ENCODE peak calls at places on chromosome 1, in nine cellular contexts. M, R, F, L, T, B, V, X and O are unnamed samples.

GRCh38 chr1:8540971-8541370 is 223.1 kb downstream of the SLC45A1 start:
- DNase-seq in M (no peak), T (no peak), V (no peak), X (peak; percentile 50), F (no peak), R (no peak), L (no peak), B (no peak), O (no peak)

GRCh38 chr1:6259491-6260362 is 1.2 kb downstream of the GPR153 start:
- DNase-seq in M (peak; percentile 95), R (peak; percentile 89), V (peak; percentile 47), X (peak; percentile 91), T (peak; percentile 44), L (peak; percentile 52), F (no peak), B (peak; percentile 85), O (no peak)

GRCh38 chr1:113976609-113977278 is 2.5 kb upstream of the OLFML3 start:
- DNase-seq in L (peak; percentile 37), R (no peak), X (peak; percentile 10), V (no peak), M (no peak), T (peak; percentile 9), F (no peak), B (peak; percentile 57), O (no peak)

GRCh38 chr1:70948618-70949017 is 99.0 kb downstream of the PTGER3 start:
- DNase-seq in X (no peak), L (no peak), T (no peak), V (no peak), F (no peak), R (no peak), M (no peak), B (no peak), O (no peak)

GRCh38 chr1:160978510-160978927 is 23.9 kb upstream of the ITLN2 start:
- DNase-seq in F (no peak), L (no peak), V (no peak), B (no peak), R (no peak), T (no peak), X (peak; percentile 30), M (no peak), O (no peak)

GRCh38 chr1:46575778-46576177 is 24.3 kb upstream of the KNCN start:
- DNase-seq in X (no peak), R (no peak), M (no peak), F (no peak), T (no peak), B (no peak), L (no peak), V (no peak), O (no peak)

GRCh38 chr1:212457740-212458338 is 25.1 kb downstream of the NENF start:
- DNase-seq in B (peak; percentile 61), M (no peak), F (no peak), X (peak; percentile 62), V (peak; percentile 64), R (no peak), L (peak; percentile 25), T (peak; percentile 56), O (peak; percentile 28)

GRCh38 chr1:9328201-9328600 is 35.5 kb downstream of the SPSB1 start:
- DNase-seq in R (no peak), B (no peak), X (no peak), L (no peak), V (no peak), M (no peak), F (no peak), T (no peak), O (no peak)

GRCh38 chr1:152954436-152954835 is 7.4 kb downstream of the SPRR5 start:
- DNase-seq in B (no peak), M (no peak), F (no peak), V (peak; percentile 9), T (no peak), X (peak; percentile 92), R (no peak), L (no peak), O (no peak)

GRCh38 chr1:177315270-177315669 is 144.5 kb downstream of the BRINP2 start:
- DNase-seq in V (no peak), R (no peak), T (no peak), B (no peak), M (no peak), X (peak; percentile 35), F (no peak), L (no peak), O (no peak)

GRCh38 chr1:7373936-7374760 is 396.9 kb upstream of the VAMP3 start:
- DNase-seq in M (peak; percentile 42), B (peak; percentile 14), V (no peak), X (no peak), F (no peak), L (no peak), R (no peak), T (peak; percentile 16), O (no peak)

GRCh38 chr1:77126309-77126708 is 92.9 kb downstream of the PIGK start:
- DNase-seq in M (no peak), L (peak; percentile 54), F (peak; percentile 57), X (peak; percentile 78), R (no peak), V (peak; percentile 61), T (peak; percentile 49), B (peak; percentile 60), O (peak; percentile 29)

GRCh38 chr1:159177273-159177907 is 6.0 kb downstream of the CADM3 start:
- DNase-seq in M (no peak), L (no peak), T (no peak), X (peak; percentile 89), F (no peak), R (no peak), B (peak; percentile 62), V (peak; percentile 78), O (no peak)

GRCh38 chr1:186374313-186375151 is 521 bp downstream of the TPR start:
- DNase-seq in V (peak; percentile 69), X (peak; percentile 47), M (no peak), T (peak; percentile 51), L (peak; percentile 20), F (peak; percentile 2), B (peak; percentile 47), R (no peak), O (no peak)

GRCh38 chr1:230495891-230496385 is 69.8 kb upstream of the PGBD5 start:
- DNase-seq in T (no peak), X (no peak), F (no peak), R (no peak), B (peak; percentile 17), L (no peak), M (no peak), V (peak; percentile 29), O (no peak)

GRCh38 chr1:88404582-88404981 is 279.5 kb upstream of the PKN2 start:
- DNase-seq in B (no peak), L (no peak), V (no peak), M (no peak), F (no peak), R (no peak), T (no peak), X (no peak), O (no peak)

GRCh38 chr1:153652795-153653507 is 5.6 kb upstream of the SNAPIN start:
- DNase-seq in F (no peak), R (no peak), L (no peak), M (peak; percentile 64), X (peak; percentile 84), T (no peak), V (peak; percentile 46), B (peak; percentile 73), O (no peak)

GRCh38 chr1:4626061-4626460 is 28.3 kb upstream of the AJAP1 start:
- DNase-seq in V (no peak), R (no peak), B (no peak), X (no peak), T (no peak), M (peak; percentile 28), L (no peak), F (no peak), O (no peak)

GRCh38 chr1:231778009-231778719 is 151.6 kb downstream of the DISC1 start:
- DNase-seq in X (peak; percentile 85), L (no peak), R (peak; percentile 51), F (no peak), M (no peak), V (peak; percentile 25), T (peak; percentile 40), B (peak; percentile 30), O (peak; percentile 29)

GRCh38 chr1:190904091-190904695 is 426.5 kb upstream of the BRINP3 start:
- DNase-seq in X (peak; percentile 77), L (peak; percentile 12), M (no peak), F (no peak), T (no peak), B (peak; percentile 63), R (no peak), V (peak; percentile 49), O (no peak)

GRCh38 chr1:57485643-57486042 is 61.8 kb upstream of the DAB1 start:
- DNase-seq in R (no peak), B (peak; percentile 73), X (peak; percentile 59), M (no peak), F (no peak), V (peak; percentile 28), L (no peak), T (no peak), O (no peak)

GRCh38 chr1:160993544-160993943 is 27.4 kb downstream of the F11R start:
- DNase-seq in T (peak; percentile 8), B (peak; percentile 65), F (peak; percentile 51), X (peak; percentile 44), R (no peak), V (peak; percentile 54), L (peak; percentile 62), M (no peak), O (peak; percentile 25)

GRCh38 chr1:238272145-238272544 is 381.4 kb upstream of the ZP4 start:
- DNase-seq in T (no peak), F (no peak), R (no peak), V (no peak), X (no peak), B (no peak), M (no peak), L (no peak), O (no peak)

GRCh38 chr1:11350265-11350664 is 77.3 kb downstream of the UBIAD1 start:
- DNase-seq in R (no peak), T (no peak), V (peak; percentile 40), B (no peak), M (no peak), L (no peak), X (no peak), F (no peak), O (no peak)

GRCh38 chr1:46749921-46750404 is 31.0 kb upstream of the EFCAB14 start:
- DNase-seq in L (no peak), M (peak; percentile 68), T (no peak), F (no peak), X (peak; percentile 79), R (peak; percentile 52), V (no peak), B (no peak), O (no peak)

GRCh38 chr1:92298573-92299476 is at the start of the genes GLMN and RPAP2:
- DNase-seq in V (peak; percentile 55), T (peak; percentile 89), B (peak; percentile 89), M (peak; percentile 85), L (peak; percentile 71), R (peak; percentile 81), F (peak; percentile 44), X (peak; percentile 86), O (peak; percentile 66)

GRCh38 chr1:54069792-54070548 is 16.6 kb downstream of the TCEANC2 start:
- DNase-seq in V (peak; percentile 60), T (peak; percentile 39), F (no peak), M (no peak), B (peak; percentile 50), X (peak; percentile 60), R (no peak), L (no peak), O (peak; percentile 90)

GRCh38 chr1:68448365-68448764 is 1.4 kb downstream of the RPE65 start:
- DNase-seq in F (no peak), B (no peak), L (no peak), X (no peak), M (no peak), T (no peak), V (no peak), R (no peak), O (no peak)

GRCh38 chr1:1351511-1352427 is 2.6 kb upstream of the DVL1 start:
- DNase-seq in F (no peak), V (no peak), B (peak; percentile 48), R (peak; percentile 71), M (peak; percentile 90), L (no peak), X (no peak), T (no peak), O (no peak)

GRCh38 chr1:41758904-41759548 is 159.7 kb downstream of the HIVEP3 start:
- DNase-seq in F (peak; percentile 71), L (peak; percentile 75), B (peak; percentile 90), X (peak; percentile 84), R (no peak), M (no peak), T (no peak), V (peak; percentile 48), O (no peak)

GRCh38 chr1:67336783-67337182 is 29.1 kb downstream of the IL12RB2 start:
- DNase-seq in R (no peak), X (no peak), L (no peak), M (no peak), T (no peak), V (no peak), B (no peak), F (no peak), O (no peak)